ENCODE peak calls at places on chromosomes 4 and X, in six cellular contexts. One of them, this sample, is unnamed.

GRCh38 chrX:71184803-71185495 is 38.1 kb upstream of the GJB1 start:
- DNase-seq in astrocyte of the spinal cord: no peak
- DNase-seq in mesothelial cell of epicardium: no peak
- DNase-seq in stimulated activated CD8-positive, alpha-beta memory T cell treated with anti-CD3 and anti-CD28 coated beads, Interleukin-2, amount 100 ng/mL, for 1 hour: no peak
- DNase-seq in AG10803: no peak
- DNase-seq in naive thymus-derived CD8-positive, alpha-beta T cell: no peak
- DNase-seq in this sample: no peak

GRCh38 chrX:41334866-41335589 is 1.1 kb downstream of the DDX3X start:
- DNase-seq in astrocyte of the spinal cord: peak
- DNase-seq in mesothelial cell of epicardium: no peak
- DNase-seq in stimulated activated CD8-positive, alpha-beta memory T cell treated with anti-CD3 and anti-CD28 coated beads, Interleukin-2, amount 100 ng/mL, for 1 hour: peak
- DNase-seq in AG10803: peak
- DNase-seq in naive thymus-derived CD8-positive, alpha-beta T cell: peak
- DNase-seq in this sample: no peak

GRCh38 chr4:6024450-6024960 is 6.3 kb upstream of the C4orf50 start:
- DNase-seq in astrocyte of the spinal cord: no peak
- DNase-seq in mesothelial cell of epicardium: no peak
- DNase-seq in stimulated activated CD8-positive, alpha-beta memory T cell treated with anti-CD3 and anti-CD28 coated beads, Interleukin-2, amount 100 ng/mL, for 1 hour: no peak
- DNase-seq in AG10803: no peak
- DNase-seq in naive thymus-derived CD8-positive, alpha-beta T cell: no peak
- DNase-seq in this sample: no peak

GRCh38 chr4:107906458-107907100 is 24.8 kb upstream of the CYP2U1 start:
- DNase-seq in astrocyte of the spinal cord: no peak
- DNase-seq in mesothelial cell of epicardium: no peak
- DNase-seq in stimulated activated CD8-positive, alpha-beta memory T cell treated with anti-CD3 and anti-CD28 coated beads, Interleukin-2, amount 100 ng/mL, for 1 hour: no peak
- DNase-seq in AG10803: no peak
- DNase-seq in naive thymus-derived CD8-positive, alpha-beta T cell: no peak
- DNase-seq in this sample: no peak

GRCh38 chr4:110068248-110068647 is 130.2 kb downstream of the ELOVL6 start:
- DNase-seq in astrocyte of the spinal cord: no peak
- DNase-seq in mesothelial cell of epicardium: no peak
- DNase-seq in stimulated activated CD8-positive, alpha-beta memory T cell treated with anti-CD3 and anti-CD28 coated beads, Interleukin-2, amount 100 ng/mL, for 1 hour: no peak
- DNase-seq in AG10803: no peak
- DNase-seq in naive thymus-derived CD8-positive, alpha-beta T cell: no peak
- DNase-seq in this sample: no peak

GRCh38 chr4:56106180-56106579 is 157.4 kb downstream of the CEP135 start:
- DNase-seq in astrocyte of the spinal cord: peak
- DNase-seq in mesothelial cell of epicardium: no peak
- DNase-seq in stimulated activated CD8-positive, alpha-beta memory T cell treated with anti-CD3 and anti-CD28 coated beads, Interleukin-2, amount 100 ng/mL, for 1 hour: no peak
- DNase-seq in AG10803: no peak
- DNase-seq in naive thymus-derived CD8-positive, alpha-beta T cell: no peak
- DNase-seq in this sample: no peak

GRCh38 chrX:15373986-15374385 is 10.2 kb downstream of the VEGFD start:
- DNase-seq in astrocyte of the spinal cord: no peak
- DNase-seq in mesothelial cell of epicardium: no peak
- DNase-seq in stimulated activated CD8-positive, alpha-beta memory T cell treated with anti-CD3 and anti-CD28 coated beads, Interleukin-2, amount 100 ng/mL, for 1 hour: no peak
- DNase-seq in AG10803: peak
- DNase-seq in naive thymus-derived CD8-positive, alpha-beta T cell: no peak
- DNase-seq in this sample: no peak

GRCh38 chr4:89482248-89482647 is 174.6 kb upstream of the GPRIN3 start:
- DNase-seq in astrocyte of the spinal cord: peak
- DNase-seq in mesothelial cell of epicardium: no peak
- DNase-seq in stimulated activated CD8-positive, alpha-beta memory T cell treated with anti-CD3 and anti-CD28 coated beads, Interleukin-2, amount 100 ng/mL, for 1 hour: no peak
- DNase-seq in AG10803: peak
- DNase-seq in naive thymus-derived CD8-positive, alpha-beta T cell: no peak
- DNase-seq in this sample: no peak

GRCh38 chrX:134692990-134693389 is 34.7 kb upstream of the PLAC1 start:
- DNase-seq in astrocyte of the spinal cord: peak
- DNase-seq in mesothelial cell of epicardium: no peak
- DNase-seq in stimulated activated CD8-positive, alpha-beta memory T cell treated with anti-CD3 and anti-CD28 coated beads, Interleukin-2, amount 100 ng/mL, for 1 hour: no peak
- DNase-seq in AG10803: peak
- DNase-seq in naive thymus-derived CD8-positive, alpha-beta T cell: no peak
- DNase-seq in this sample: no peak

GRCh38 chrX:23694606-23695005 is 27.3 kb downstream of the PRDX4 start:
- DNase-seq in astrocyte of the spinal cord: peak
- DNase-seq in mesothelial cell of epicardium: peak
- DNase-seq in stimulated activated CD8-positive, alpha-beta memory T cell treated with anti-CD3 and anti-CD28 coated beads, Interleukin-2, amount 100 ng/mL, for 1 hour: no peak
- DNase-seq in AG10803: peak
- DNase-seq in naive thymus-derived CD8-positive, alpha-beta T cell: peak
- DNase-seq in this sample: peak

GRCh38 chr4:15132739-15133138 is 130.5 kb downstream of the CPEB2 start:
- DNase-seq in astrocyte of the spinal cord: no peak
- DNase-seq in mesothelial cell of epicardium: no peak
- DNase-seq in stimulated activated CD8-positive, alpha-beta memory T cell treated with anti-CD3 and anti-CD28 coated beads, Interleukin-2, amount 100 ng/mL, for 1 hour: no peak
- DNase-seq in AG10803: peak
- DNase-seq in naive thymus-derived CD8-positive, alpha-beta T cell: no peak
- DNase-seq in this sample: no peak

GRCh38 chrX:134622056-134622812 is 36.0 kb downstream of the PLAC1 start:
- DNase-seq in astrocyte of the spinal cord: peak
- DNase-seq in mesothelial cell of epicardium: no peak
- DNase-seq in stimulated activated CD8-positive, alpha-beta memory T cell treated with anti-CD3 and anti-CD28 coated beads, Interleukin-2, amount 100 ng/mL, for 1 hour: no peak
- DNase-seq in AG10803: peak
- DNase-seq in naive thymus-derived CD8-positive, alpha-beta T cell: no peak
- DNase-seq in this sample: no peak

GRCh38 chr4:145920205-145920604 is 18.4 kb downstream of the ZNF827 start:
- DNase-seq in astrocyte of the spinal cord: peak
- DNase-seq in mesothelial cell of epicardium: no peak
- DNase-seq in stimulated activated CD8-positive, alpha-beta memory T cell treated with anti-CD3 and anti-CD28 coated beads, Interleukin-2, amount 100 ng/mL, for 1 hour: no peak
- DNase-seq in AG10803: peak
- DNase-seq in naive thymus-derived CD8-positive, alpha-beta T cell: no peak
- DNase-seq in this sample: peak

GRCh38 chr4:59060895-59061294 is 1950.7 kb upstream of the IGFBP7 start:
- DNase-seq in astrocyte of the spinal cord: no peak
- DNase-seq in mesothelial cell of epicardium: no peak
- DNase-seq in stimulated activated CD8-positive, alpha-beta memory T cell treated with anti-CD3 and anti-CD28 coated beads, Interleukin-2, amount 100 ng/mL, for 1 hour: no peak
- DNase-seq in AG10803: no peak
- DNase-seq in naive thymus-derived CD8-positive, alpha-beta T cell: no peak
- DNase-seq in this sample: no peak

GRCh38 chrX:47233333-47234113 is 714 bp downstream of the USP11 start:
- DNase-seq in astrocyte of the spinal cord: peak
- DNase-seq in mesothelial cell of epicardium: peak
- DNase-seq in stimulated activated CD8-positive, alpha-beta memory T cell treated with anti-CD3 and anti-CD28 coated beads, Interleukin-2, amount 100 ng/mL, for 1 hour: peak
- DNase-seq in AG10803: peak
- DNase-seq in naive thymus-derived CD8-positive, alpha-beta T cell: peak
- DNase-seq in this sample: peak

GRCh38 chr4:4766570-4766969 is 92.9 kb upstream of the MSX1 start:
- DNase-seq in astrocyte of the spinal cord: peak
- DNase-seq in mesothelial cell of epicardium: no peak
- DNase-seq in stimulated activated CD8-positive, alpha-beta memory T cell treated with anti-CD3 and anti-CD28 coated beads, Interleukin-2, amount 100 ng/mL, for 1 hour: no peak
- DNase-seq in AG10803: no peak
- DNase-seq in naive thymus-derived CD8-positive, alpha-beta T cell: no peak
- DNase-seq in this sample: no peak

GRCh38 chr4:170743633-170744032 is 653.9 kb upstream of the AADAT start:
- DNase-seq in astrocyte of the spinal cord: no peak
- DNase-seq in mesothelial cell of epicardium: no peak
- DNase-seq in stimulated activated CD8-positive, alpha-beta memory T cell treated with anti-CD3 and anti-CD28 coated beads, Interleukin-2, amount 100 ng/mL, for 1 hour: no peak
- DNase-seq in AG10803: no peak
- DNase-seq in naive thymus-derived CD8-positive, alpha-beta T cell: no peak
- DNase-seq in this sample: no peak

This sample was measured in AG04450.